ENCODE peak calls at places on chromosome 3, in seven cellular contexts. Q is NCI-H146; I is CD4-positive, CD25-positive, alpha-beta regulatory T cell; X is IMR-90; S is astrocyte; W is EL; J is hypothalamus. H is an unnamed sample.

GRCh38 chr3:42739401-42740158 is 33.5 kb downstream of the CCDC13 start:
- DNase-seq in Q (no peak), I (no peak), X (no peak), S (no peak), W (no peak), J (peak), H (no peak)

GRCh38 chr3:64167868-64168267 is 57.4 kb downstream of the PRICKLE2 start:
- DNase-seq in Q (no peak), I (no peak), X (no peak), S (no peak), W (no peak), J (no peak), H (no peak)

GRCh38 chr3:37751967-37752660 is 109.6 kb upstream of the CTDSPL start:
- DNase-seq in Q (no peak), I (no peak), X (no peak), S (no peak), W (no peak), J (no peak), H (no peak)

GRCh38 chr3:100041328-100041749 is 73.0 kb downstream of the FILIP1L start:
- DNase-seq in Q (no peak), I (no peak), X (peak), S (peak), W (peak), J (no peak), H (no peak)

GRCh38 chr3:184642623-184643308 is 69.1 kb downstream of the MAGEF1 start:
- DNase-seq in Q (peak), I (no peak), X (no peak), S (no peak), W (no peak), J (no peak), H (no peak)

GRCh38 chr3:18494251-18494650 is 69.1 kb upstream of the SATB1 start:
- DNase-seq in Q (no peak), I (no peak), X (no peak), S (no peak), W (no peak), J (no peak), H (no peak)

GRCh38 chr3:10195692-10196091 is 31.0 kb downstream of the IRAK2 start:
- DNase-seq in Q (no peak), I (no peak), X (no peak), S (no peak), W (no peak), J (no peak), H (no peak)

GRCh38 chr3:36956155-36956554 is 11.3 kb upstream of the TRANK1 start:
- DNase-seq in Q (no peak), I (no peak), X (no peak), S (no peak), W (no peak), J (no peak), H (no peak)

GRCh38 chr3:32387512-32387911 is 4.1 kb upstream of the CMTM7 start:
- DNase-seq in Q (no peak), I (no peak), X (no peak), S (no peak), W (no peak), J (no peak), H (no peak)

GRCh38 chr3:179186426-179186825 is 38.3 kb downstream of the PIK3CA start:
- DNase-seq in Q (no peak), I (no peak), X (no peak), S (peak), W (no peak), J (no peak), H (no peak)

GRCh38 chr3:159149633-159150032 is 347.8 kb downstream of the MFSD1 start:
- DNase-seq in Q (no peak), I (no peak), X (no peak), S (no peak), W (no peak), J (no peak), H (no peak)

GRCh38 chr3:15325228-15325627 is 7.2 kb downstream of the SH3BP5 start:
- DNase-seq in Q (no peak), I (no peak), X (peak), S (peak), W (peak), J (no peak), H (no peak)

GRCh38 chr3:97952280-97952679 is 20.0 kb downstream of the RIOX2 start:
- DNase-seq in Q (no peak), I (no peak), X (peak), S (no peak), W (peak), J (no peak), H (no peak)

GRCh38 chr3:99678023-99678422 is 39.6 kb downstream of the COL8A1 start:
- DNase-seq in Q (no peak), I (no peak), X (peak), S (peak), W (peak), J (no peak), H (no peak)

GRCh38 chr3:182905623-182906022 is 74.7 kb downstream of the DCUN1D1 start:
- DNase-seq in Q (no peak), I (no peak), X (no peak), S (no peak), W (no peak), J (no peak), H (no peak)

GRCh38 chr3:49410844-49411549 is 779 bp downstream of the RHOA start:
- DNase-seq in Q (no peak), I (no peak), X (no peak), S (no peak), W (no peak), J (no peak), H (no peak)

GRCh38 chr3:105533955-105534354 is 167.2 kb downstream of the ALCAM start:
- DNase-seq in Q (no peak), I (no peak), X (peak), S (peak), W (no peak), J (no peak), H (no peak)

GRCh38 chr3:135231646-135232625 is 436.9 kb downstream of the EPHB1 start:
- DNase-seq in Q (peak), I (no peak), X (no peak), S (no peak), W (no peak), J (no peak), H (no peak)

GRCh38 chr3:130779031-130779430 is 32.4 kb upstream of the PIK3R4 start:
- DNase-seq in Q (peak), I (no peak), X (no peak), S (no peak), W (no peak), J (no peak), H (no peak)